ENCODE peak calls at places on chromosome 7, in ten cellular contexts. N is A549; O is psoas muscle; B is OCI-LY7; U is body of pancreas; P is CD8-positive, alpha-beta T cell; I is GM23338; Z is left ventricle myocardium inferior; W is RWPE2; K is tibial artery. C is an unnamed sample.

GRCh38 chr7:45033931-45034290 is 33.9 kb downstream of the CCM2 start:
- DNase-seq in N (no peak), O (peak), B (no peak), U (no peak), P (no peak), I (no peak), Z (no peak), W (peak), K (peak), C (no peak)

GRCh38 chr7:142024547-142024946 is 28.9 kb downstream of the MGAM start:
- DNase-seq in N (no peak), O (no peak), B (no peak), U (no peak), P (no peak), I (no peak), Z (no peak), W (no peak), K (no peak), C (no peak)

GRCh38 chr7:78225534-78225933 is 427.0 kb downstream of the PHTF2 start:
- DNase-seq in N (no peak), O (no peak), B (no peak), U (no peak), P (no peak), I (no peak), Z (no peak), W (no peak), K (no peak), C (no peak)

GRCh38 chr7:65972976-65973375 is 9.0 kb downstream of the GUSB start:
- DNase-seq in N (no peak), O (no peak), B (no peak), U (no peak), P (no peak), I (no peak), Z (no peak), W (no peak), K (peak), C (no peak)

GRCh38 chr7:39336457-39336856 is 229.7 kb upstream of the YAE1 start:
- DNase-seq in N (no peak), O (no peak), B (no peak), U (no peak), P (no peak), I (no peak), Z (no peak), W (no peak), K (no peak), C (no peak)

GRCh38 chr7:81819861-81820260 is 50.0 kb upstream of the HGF start:
- DNase-seq in N (no peak), O (no peak), B (no peak), U (no peak), P (no peak), I (no peak), Z (no peak), W (no peak), K (no peak), C (no peak)

GRCh38 chr7:136033413-136034031 is 56.4 kb upstream of the MTPN start:
- DNase-seq in N (no peak), O (no peak), B (no peak), U (no peak), P (no peak), I (no peak), Z (peak), W (no peak), K (no peak), C (no peak)

GRCh38 chr7:92293887-92294616 is 48.3 kb downstream of the ANKIB1 start:
- DNase-seq in N (no peak), O (no peak), B (no peak), U (no peak), P (no peak), I (no peak), Z (no peak), W (no peak), K (no peak), C (no peak)

GRCh38 chr7:1151653-1152425 is 8.2 kb downstream of the ZFAND2A start:
- DNase-seq in N (no peak), O (peak), B (peak), U (no peak), P (no peak), I (no peak), Z (no peak), W (no peak), K (no peak), C (no peak)

GRCh38 chr7:158803226-158803944 is 25.9 kb downstream of the ESYT2 start:
- DNase-seq in N (no peak), O (no peak), B (no peak), U (no peak), P (no peak), I (no peak), Z (no peak), W (no peak), K (no peak), C (no peak)

GRCh38 chr7:132095-132482 is 60.3 kb upstream of the FAM20C start:
- DNase-seq in N (no peak), O (no peak), B (no peak), U (no peak), P (no peak), I (no peak), Z (no peak), W (no peak), K (no peak), C (no peak)

GRCh38 chr7:45902820-45903219 is 14.5 kb downstream of the IGFBP1 start:
- DNase-seq in N (no peak), O (no peak), B (no peak), U (no peak), P (no peak), I (no peak), Z (no peak), W (no peak), K (no peak), C (no peak)

GRCh38 chr7:156703209-156703608 is 62.6 kb downstream of the RNF32 start:
- DNase-seq in N (no peak), O (no peak), B (no peak), U (no peak), P (no peak), I (no peak), Z (peak), W (no peak), K (no peak), C (no peak)

GRCh38 chr7:140334341-140335057 is 63.8 kb downstream of the SLC37A3 start:
- DNase-seq in N (no peak), O (no peak), B (no peak), U (no peak), P (no peak), I (no peak), Z (no peak), W (no peak), K (no peak), C (no peak)
- H3K27ac ChIP-seq in N (no peak), O (no peak), B (no peak), U (no peak), P (no peak), I (no peak), Z (peak), W (no peak), K (no peak), C (no peak)

GRCh38 chr7:148615085-148615750 is 24.7 kb downstream of the C7orf33 start:
- DNase-seq in N (no peak), O (no peak), B (no peak), U (no peak), P (no peak), I (no peak), Z (no peak), W (no peak), K (no peak), C (no peak)

GRCh38 chr7:148607151-148607661 is 16.6 kb downstream of the C7orf33 start:
- DNase-seq in N (no peak), O (no peak), B (no peak), U (no peak), P (no peak), I (peak), Z (no peak), W (no peak), K (no peak), C (no peak)

GRCh38 chr7:148609045-148609725 is 18.6 kb downstream of the C7orf33 start:
- DNase-seq in N (no peak), O (no peak), B (no peak), U (no peak), P (no peak), I (no peak), Z (no peak), W (no peak), K (no peak), C (no peak)

GRCh38 chr7:148611692-148612091 is 21.1 kb downstream of the C7orf33 start:
- DNase-seq in N (no peak), O (no peak), B (no peak), U (no peak), P (no peak), I (peak), Z (no peak), W (no peak), K (no peak), C (no peak)
- TF ChIP-seq CTCF in N (no peak), O (no peak), B (no peak), U (no peak), P (no peak), I (peak), Z (no peak), W (no peak), K (no peak), C (no peak)

DNA sequence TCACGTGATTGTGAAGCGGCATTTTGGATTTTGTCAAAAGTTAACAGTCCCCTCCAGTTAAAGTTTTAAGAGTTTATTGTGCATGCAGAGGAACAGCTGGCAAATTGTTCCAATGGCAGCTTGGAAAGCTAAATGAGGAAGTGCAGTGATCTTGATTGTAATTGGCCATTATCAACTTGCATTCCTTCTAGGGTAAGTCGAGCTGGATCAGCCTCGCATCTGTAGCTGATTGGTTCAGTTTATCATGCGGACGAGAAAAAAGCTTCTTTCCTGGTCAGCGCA is 566 bp downstream of the ZNF789 start:
- DNase-seq in N (peak), O (no peak), B (peak), U (no peak), P (no peak), I (peak), Z (no peak), W (no peak), K (no peak), C (no peak)
- H3K4me3 ChIP-seq in N (peak), O (peak), B (peak), U (peak), P (peak), I (peak), Z (peak), W (peak), K (peak), C (peak)

GRCh38 chr7:27164381-27165088 is 802 bp downstream of the HOXA9 start:
- DNase-seq in N (no peak), O (peak), B (no peak), U (no peak), P (no peak), I (peak), Z (peak), W (no peak), K (peak), C (no peak)
- H3K27ac ChIP-seq in N (no peak), O (peak), B (no peak), U (no peak), P (no peak), I (no peak), Z (no peak), W (peak), K (peak), C (no peak)